ENCODE peak calls at places on chromosome 2, in four cellular contexts. G is HepG2, Z is A549, P is K562. D is an unnamed sample.

GRCh38 chr2:102843759-102844443 is 82.1 kb downstream of the TMEM182 start:
- DNase-seq in G (no peak), Z (no peak), P (no peak), D (no peak)

GRCh38 chr2:164943289-164943688 is 12.0 kb downstream of the SLC38A11 start:
- DNase-seq in G (no peak), Z (no peak), P (no peak), D (no peak)

GRCh38 chr2:43008388-43008787 is 216.0 kb upstream of the HAAO start:
- DNase-seq in G (no peak), Z (no peak), P (no peak), D (no peak)

GRCh38 chr2:216546646-216547403 is 48.2 kb downstream of the RPL37A start:
- DNase-seq in G (no peak), Z (no peak), P (no peak), D (no peak)

GRCh38 chr2:200901459-200902072 is 12.4 kb downstream of the NIF3L1 start:
- DNase-seq in G (peak), Z (peak), P (peak), D (peak)

GRCh38 chr2:40489678-40489960 is 37.7 kb upstream of the SLC8A1 start:
- DNase-seq in G (no peak), Z (no peak), P (no peak), D (no peak)

GRCh38 chr2:109239720-109240119 is 110.7 kb downstream of the SH3RF3 start:
- DNase-seq in G (no peak), Z (no peak), P (no peak), D (no peak)

GRCh38 chr2:9146656-9147055 is 60.0 kb upstream of the ASAP2 start:
- DNase-seq in G (no peak), Z (no peak), P (no peak), D (no peak)

GRCh38 chr2:85971369-85971768 is 82.6 kb upstream of the ST3GAL5 start:
- DNase-seq in G (no peak), Z (no peak), P (no peak), D (no peak)

GRCh38 chr2:57160976-57161375 is 885.6 kb upstream of the VRK2 start:
- DNase-seq in G (no peak), Z (no peak), P (no peak), D (no peak)

GRCh38 chr2:38095079-38095478 is 19.1 kb upstream of the CYP1B1 start:
- DNase-seq in G (no peak), Z (no peak), P (no peak), D (no peak)

GRCh38 chr2:62789518-62789917 is 84.0 kb downstream of the EHBP1 start:
- DNase-seq in G (no peak), Z (no peak), P (no peak), D (no peak)

GRCh38 chr2:219492575-219492974 is 6.1 kb upstream of the GMPPA start:
- DNase-seq in G (peak), Z (no peak), P (no peak), D (peak)

GRCh38 chr2:160308915-160309314 is 108.8 kb upstream of the ITGB6 start:
- DNase-seq in G (no peak), Z (no peak), P (no peak), D (no peak)

GRCh38 chr2:25324905-25325592 is 16.7 kb downstream of the DNMT3A start:
- DNase-seq in G (no peak), Z (no peak), P (no peak), D (no peak)

GRCh38 chr2:46259782-46260178 is 37.4 kb upstream of the EPAS1 start:
- DNase-seq in G (no peak), Z (no peak), P (no peak), D (no peak)

GRCh38 chr2:190137561-190137960 is 75.0 kb upstream of the MSTN start:
- DNase-seq in G (no peak), Z (no peak), P (no peak), D (no peak)

GRCh38 chr2:42770288-42771131 is 6.6 kb upstream of the OXER1 start:
- DNase-seq in G (peak), Z (peak), P (peak), D (peak)

GRCh38 chr2:35428548-35428947 is 927.0 kb upstream of the CRIM1 start:
- DNase-seq in G (peak), Z (peak), P (peak), D (peak)

GRCh38 chr2:88538362-88538917 is 85.9 kb upstream of the FOXI3 start:
- DNase-seq in G (no peak), Z (no peak), P (no peak), D (no peak)

GRCh38 chr2:77458216-77458615 is 64.0 kb downstream of the LRRTM4 start:
- DNase-seq in G (no peak), Z (no peak), P (no peak), D (no peak)

GRCh38 chr2:126790987-126791780 is 107.5 kb upstream of the TEX51 start:
- DNase-seq in G (no peak), Z (no peak), P (no peak), D (no peak)

GRCh38 chr2:230902180-230902899 is 22.7 kb downstream of the GPR55 start:
- DNase-seq in G (peak), Z (peak), P (peak), D (peak)
- TF ChIP-seq NR3C1 in G (no peak), Z (no peak), P (no peak), D (no peak)

DNA sequence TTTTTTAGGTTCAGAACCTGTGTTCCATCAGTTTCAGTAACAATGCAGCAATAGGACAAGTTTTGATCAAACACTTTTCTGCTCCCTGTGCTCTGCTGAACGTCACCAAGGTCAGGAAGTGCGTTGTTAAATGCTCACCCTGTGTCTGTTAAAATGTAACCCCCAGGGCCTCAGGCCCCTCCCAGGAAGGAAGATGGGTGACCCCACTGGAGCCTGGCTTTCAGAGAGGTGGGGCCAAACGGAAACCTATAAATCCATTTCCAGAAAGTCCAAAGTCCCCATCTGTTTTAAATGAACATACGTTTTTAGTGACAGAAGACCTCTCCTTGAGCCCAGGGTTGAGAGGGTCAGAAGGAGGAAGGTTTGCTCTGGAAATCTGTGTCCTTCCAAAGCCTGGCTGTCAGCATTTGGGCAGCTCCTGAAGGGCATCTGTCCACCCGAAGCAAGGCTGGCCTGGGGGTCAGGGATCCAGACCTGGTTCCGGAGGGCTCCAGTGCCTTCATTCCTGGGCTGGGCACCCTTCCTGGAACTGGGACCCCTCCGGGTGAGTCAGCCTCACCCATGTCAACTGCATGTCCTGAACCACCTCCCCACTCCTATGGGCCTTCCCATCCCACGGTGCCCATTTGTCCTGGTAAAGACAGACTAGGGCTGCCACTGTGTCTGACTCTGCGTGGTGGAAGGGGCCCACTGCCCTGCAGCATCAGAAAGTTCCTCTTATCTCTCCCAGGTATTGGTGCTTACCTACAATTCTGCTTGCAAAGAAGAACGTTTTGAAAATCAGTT is 117.4 kb upstream of the COPS8 start:
- DNase-seq in G (peak), Z (no peak), P (no peak), D (no peak)
- TF ChIP-seq NR3C1 in G (no peak), Z (no peak), P (no peak), D (no peak)

DNA sequence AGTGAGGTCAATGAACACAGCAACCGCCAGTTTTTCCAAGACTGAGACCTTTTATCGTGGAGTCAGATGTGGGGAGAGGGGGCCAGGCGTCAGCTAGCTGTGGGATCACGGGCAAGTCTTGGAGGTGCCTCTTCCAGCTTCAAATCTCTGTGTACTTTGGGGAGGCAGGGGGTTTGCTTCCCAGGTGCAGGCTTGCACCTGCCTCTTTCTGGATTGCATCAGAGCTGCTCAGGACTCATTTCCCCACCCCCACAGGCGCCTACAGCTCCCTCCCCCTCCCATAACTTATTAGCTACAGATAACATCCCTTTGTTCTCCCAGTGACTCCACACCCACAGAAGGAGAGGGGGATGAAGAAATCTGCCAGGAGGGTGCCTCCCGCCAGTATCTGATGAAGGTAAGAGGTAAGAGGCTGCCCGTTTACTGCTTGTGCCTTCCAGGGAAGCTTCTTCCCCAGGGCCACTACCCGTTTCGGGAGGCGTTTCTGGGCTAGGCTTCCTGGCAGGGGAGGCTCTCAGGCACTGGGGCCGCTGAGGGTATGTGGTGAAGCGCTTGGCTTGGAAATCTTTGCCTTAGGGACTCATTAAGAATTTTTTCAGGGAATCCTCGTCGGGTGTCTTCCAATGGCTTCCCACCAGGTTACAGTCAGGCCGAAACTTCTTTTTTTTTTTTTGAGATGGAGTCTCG is 18.8 kb upstream of the MRPL33 start:
- DNase-seq in G (peak), Z (no peak), P (peak), D (peak)
- TF ChIP-seq NR3C1 in G (no peak), Z (no peak), P (no peak), D (no peak)

GRCh38 chr2:150589760-150590159 is 102.3 kb upstream of the RND3 start:
- DNase-seq in G (no peak), Z (no peak), P (no peak), D (no peak)
- TF ChIP-seq NR3C1 in G (no peak), Z (no peak), P (no peak), D (no peak)

GRCh38 chr2:234406085-234406484 is 90.8 kb downstream of the ARL4C start:
- DNase-seq in G (no peak), Z (peak), P (no peak), D (no peak)
- TF ChIP-seq NR3C1 in G (no peak), Z (no peak), P (no peak), D (no peak)

DNA sequence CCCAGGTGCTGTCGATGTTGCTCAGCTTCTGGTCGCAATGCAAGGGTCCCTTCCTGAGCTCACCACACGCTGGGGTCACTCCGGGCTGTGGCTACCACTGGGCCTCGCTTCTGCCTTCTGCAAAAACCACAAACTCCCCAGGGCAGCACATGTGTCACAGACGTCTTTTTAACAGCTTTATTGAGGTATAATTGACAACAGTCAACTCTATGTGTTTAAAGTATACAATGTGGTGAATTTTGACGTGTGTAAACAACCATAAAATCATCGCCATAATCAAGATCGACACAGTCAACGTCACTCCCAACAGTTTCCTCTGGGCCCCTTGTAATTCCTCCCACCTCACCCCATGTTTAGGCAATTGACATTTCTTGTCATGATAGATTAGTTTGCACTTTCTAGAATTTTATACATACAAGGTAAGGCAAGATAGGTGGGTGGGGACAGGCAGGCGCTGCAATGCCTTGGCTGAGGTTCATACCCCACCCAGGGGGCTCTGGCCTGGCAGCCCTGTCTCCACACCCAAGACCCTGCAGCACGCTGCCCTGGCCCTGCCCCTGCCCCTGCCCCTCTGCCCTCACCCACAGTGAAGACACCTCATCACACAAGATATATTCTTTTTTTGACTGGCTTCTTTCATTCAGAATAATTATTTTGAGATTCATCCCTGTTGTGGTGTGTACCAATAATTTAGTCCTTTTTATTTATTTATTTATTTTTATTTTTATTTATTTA is 11.6 kb upstream of the B3GNT7 start:
- DNase-seq in G (no peak), Z (no peak), P (no peak), D (no peak)
- TF ChIP-seq NR3C1 in G (no peak), Z (no peak), P (no peak), D (no peak)

GRCh38 chr2:140891614-140892212 is 1239.1 kb downstream of the LRP1B start:
- DNase-seq in G (no peak), Z (peak), P (no peak), D (no peak)

GRCh38 chr2:140892429-140892828 is 1238.4 kb downstream of the LRP1B start:
- DNase-seq in G (no peak), Z (no peak), P (no peak), D (no peak)

GRCh38 chr2:140893685-140894084 is 1237.1 kb downstream of the LRP1B start:
- DNase-seq in G (no peak), Z (no peak), P (no peak), D (no peak)

GRCh38 chr2:140892911-140893637 is 1237.7 kb downstream of the LRP1B start:
- DNase-seq in G (no peak), Z (no peak), P (no peak), D (no peak)

GRCh38 chr2:140895378-140895777 is 1235.4 kb downstream of the LRP1B start:
- DNase-seq in G (no peak), Z (no peak), P (no peak), D (peak)
- TF ChIP-seq NR3C1 in G (no peak), Z (no peak), P (no peak), D (no peak)

DNA sequence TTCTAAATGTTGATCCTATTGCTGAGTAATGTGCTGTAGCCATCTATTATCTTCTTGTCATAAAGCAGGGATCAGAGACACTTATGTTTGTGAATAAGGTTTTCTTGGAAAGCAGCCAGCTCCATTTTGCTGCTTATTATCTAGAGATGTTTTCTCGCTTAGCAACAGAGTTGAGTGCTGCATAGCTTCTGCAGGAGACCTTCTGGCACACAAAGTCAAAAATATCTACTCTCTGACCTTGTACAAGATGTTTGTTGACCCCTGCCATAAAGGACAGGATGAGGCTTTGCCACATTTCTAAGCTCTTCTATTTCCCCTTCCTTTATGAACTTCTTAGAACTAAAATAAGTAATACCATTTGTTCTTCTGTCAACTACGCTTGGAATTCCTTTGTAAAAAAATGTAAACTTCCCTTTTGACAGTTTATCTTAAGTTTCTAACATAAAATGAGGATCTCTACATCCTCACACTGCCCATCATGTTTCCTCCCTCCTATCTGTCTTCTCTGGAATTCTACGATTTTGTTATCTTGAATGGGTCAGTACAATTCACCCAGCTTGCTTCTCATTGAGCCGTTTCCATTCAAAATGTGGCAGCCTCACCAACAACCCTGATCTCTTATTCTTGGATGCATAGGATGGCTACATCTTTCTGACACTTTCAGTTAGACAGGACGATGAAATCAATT is 1377.1 kb downstream of the SUCLG1 start:
- DNase-seq in G (peak), Z (no peak), P (peak), D (no peak)
- TF ChIP-seq NR3C1 in G (no peak), Z (no peak), P (no peak), D (no peak)

GRCh38 chr2:72915907-72916742 is 1.2 kb upstream of the EMX1 start:
- DNase-seq in G (peak), Z (peak), P (peak), D (peak)
- TF ChIP-seq NR3C1 in G (peak), Z (no peak), P (no peak), D (no peak)

GRCh38 chr2:212863185-212863588 is 288.2 kb downstream of the IKZF2 start:
- DNase-seq in G (peak), Z (peak), P (peak), D (peak)
- TF ChIP-seq NR3C1 in G (no peak), Z (no peak), P (no peak), D (no peak)

D was measured in WTC11.